ENCODE peak calls at places on chromosomes 11 and 22, in four cellular contexts. H, T, E and K are unnamed samples. For H3K4me1, the result is how much of the 10 kb centered on the place peaks cover.

GRCh38 chr22:48663297-48663696 is 1164.4 kb downstream of the BRD1 start:
- DNase-seq in T (no peak), E (no peak), H (no peak), K (no peak)

GRCh38 chr22:25051073-25051472 is 98.6 kb downstream of the KIAA1671 start:
- DNase-seq in T (no peak), E (no peak), H (no peak), K (no peak)

GRCh38 chr11:125990244-125990643 is 44.4 kb downstream of the VSIG10L2 start:
- DNase-seq in H (no peak), E (no peak), T (no peak), K (no peak)

GRCh38 chr11:69775163-69775755 is at the start of gene FGF4:
- DNase-seq in H (no peak), T (no peak), E (no peak), K (peak)

GRCh38 chr11:69880803-69881445 is 61.7 kb upstream of the FGF3 start:
- DNase-seq in E (no peak), T (peak), H (no peak), K (no peak)

GRCh38 chr22:36769541-36769940 is 6.4 kb downstream of the IFT27 start:
- DNase-seq in E (no peak), H (no peak), T (peak), K (no peak)

GRCh38 chr11:1052133-1053011 is 15.9 kb upstream of the MUC6 start:
- DNase-seq in E (peak), H (no peak), T (no peak), K (no peak)

GRCh38 chr22:45628508-45628907 is 43.1 kb upstream of the ATXN10 start:
- DNase-seq in E (no peak), T (no peak), H (no peak), K (no peak)

GRCh38 chr11:61279934-61280656 is 15.0 kb downstream of the VWCE start:
- DNase-seq in H (no peak), T (no peak), E (no peak), K (no peak)

GRCh38 chr11:84747871-84748270 is 879.3 kb downstream of the DLG2 start:
- DNase-seq in T (no peak), E (no peak), H (no peak), K (no peak)

GRCh38 chr11:41115066-41115465 is 344.4 kb downstream of the LRRC4C start:
- DNase-seq in T (no peak), H (no peak), E (no peak), K (no peak)

GRCh38 chr11:117815262-117815803 is 9.2 kb downstream of the FXYD2 start:
- DNase-seq in E (peak), T (no peak), H (no peak), K (no peak)

GRCh38 chr11:124402326-124402922 is 3.6 kb upstream of the OR8B3 start:
- DNase-seq in T (no peak), E (peak), H (peak), K (peak)

GRCh38 chr11:80937831-80938230 is 1497.0 kb upstream of the TENM4 start:
- DNase-seq in H (no peak), E (no peak), T (no peak), K (no peak)

GRCh38 chr11:304915-305833 is 2.4 kb upstream of the IFITM2 start:
- DNase-seq in E (peak), T (no peak), H (peak), K (peak)

GRCh38 chr22:17893900-17894299 is 119.6 kb upstream of the BID start:
- DNase-seq in E (no peak), H (no peak), T (no peak), K (no peak)

GRCh38 chr11:128940156-128940555 is 2.5 kb downstream of the TP53AIP1 start:
- DNase-seq in T (no peak), E (no peak), H (no peak), K (no peak)

GRCh38 chr11:64801591-64802369 is 1.2 kb downstream of the MAP4K2 start:
- DNase-seq in H (no peak), E (peak), T (no peak), K (no peak)

GRCh38 chr11:1632053-1632714 is 2.6 kb downstream of the KRTAP5-5 start:
- DNase-seq in H (peak), T (no peak), E (no peak), K (no peak)

GRCh38 chr22:25397616-25398015 is 166.9 kb upstream of the GRK3 start:
- DNase-seq in T (no peak), E (no peak), H (no peak), K (no peak)

GRCh38 chr11:64712430-64713030 is 10.5 kb downstream of the NRXN2 start:
- DNase-seq in H (no peak), E (peak), T (no peak), K (no peak)

GRCh38 chr22:50016308-50016987 is 3.9 kb upstream of the IL17REL start:
- DNase-seq in E (no peak), H (no peak), T (peak), K (no peak)

GRCh38 chr22:48143856-48144255 is 1381.4 kb downstream of the TBC1D22A start:
- DNase-seq in H (no peak), T (no peak), E (no peak), K (no peak)

GRCh38 chr11:61297741-61298140 is 2.6 kb upstream of the VWCE start:
- DNase-seq in T (no peak), H (no peak), E (no peak), K (no peak)

GRCh38 chr22:42222140-42222539 is 48.3 kb downstream of the TCF20 start:
- DNase-seq in T (no peak), E (no peak), H (no peak), K (no peak)

GRCh38 chr11:19951558-19952083 is 208.7 kb downstream of the DBX1 start:
- DNase-seq in H (no peak), T (no peak), E (no peak), K (peak)

GRCh38 chr11:134997652-134998320 is 585.7 kb upstream of the B3GAT1 start:
- DNase-seq in H (no peak), T (no peak), E (no peak), K (no peak)

GRCh38 chr11:73995247-73995646 is 12.6 kb upstream of the UCP2 start:
- DNase-seq in E (no peak), T (no peak), H (no peak), K (no peak)

GRCh38 chr11:10181811-10182210 is 112.2 kb downstream of the SBF2 start:
- DNase-seq in E (no peak), H (no peak), T (no peak), K (no peak)

GRCh38 chr11:96426356-96427103 is 36.7 kb downstream of the JRKL start:
- DNase-seq in T (no peak), H (no peak), E (no peak), K (peak)

GRCh38 chr11:126782810-126783209 is 217.8 kb downstream of the KIRREL3 start:
- DNase-seq in E (no peak), H (no peak), T (no peak), K (no peak)

GRCh38 chr11:94873910-94874575 is 99.3 kb downstream of the CWC15 start:
- DNase-seq in H (no peak), E (peak), T (no peak), K (peak)

GRCh38 chr22:45772726-45773125 is 101.1 kb downstream of the ATXN10 start:
- DNase-seq in T (no peak), E (no peak), H (no peak), K (no peak)

GRCh38 chr11:110069158-110069737 is 23.9 kb upstream of the ZC3H12C start:
- DNase-seq in E (peak), T (no peak), H (no peak), K (peak)

GRCh38 chr11:33828604-33829429 is 54.5 kb upstream of the FBXO3 start:
- DNase-seq in T (no peak), H (peak), E (peak), K (no peak)

GRCh38 chr11:9130297-9130696 is 38.9 kb upstream of the SCUBE2 start:
- DNase-seq in H (no peak), E (no peak), T (no peak), K (no peak)

GRCh38 chr11:106691807-106692365 is 326.4 kb downstream of the GUCY1A2 start:
- DNase-seq in E (no peak), H (no peak), T (no peak), K (peak)

DNA sequence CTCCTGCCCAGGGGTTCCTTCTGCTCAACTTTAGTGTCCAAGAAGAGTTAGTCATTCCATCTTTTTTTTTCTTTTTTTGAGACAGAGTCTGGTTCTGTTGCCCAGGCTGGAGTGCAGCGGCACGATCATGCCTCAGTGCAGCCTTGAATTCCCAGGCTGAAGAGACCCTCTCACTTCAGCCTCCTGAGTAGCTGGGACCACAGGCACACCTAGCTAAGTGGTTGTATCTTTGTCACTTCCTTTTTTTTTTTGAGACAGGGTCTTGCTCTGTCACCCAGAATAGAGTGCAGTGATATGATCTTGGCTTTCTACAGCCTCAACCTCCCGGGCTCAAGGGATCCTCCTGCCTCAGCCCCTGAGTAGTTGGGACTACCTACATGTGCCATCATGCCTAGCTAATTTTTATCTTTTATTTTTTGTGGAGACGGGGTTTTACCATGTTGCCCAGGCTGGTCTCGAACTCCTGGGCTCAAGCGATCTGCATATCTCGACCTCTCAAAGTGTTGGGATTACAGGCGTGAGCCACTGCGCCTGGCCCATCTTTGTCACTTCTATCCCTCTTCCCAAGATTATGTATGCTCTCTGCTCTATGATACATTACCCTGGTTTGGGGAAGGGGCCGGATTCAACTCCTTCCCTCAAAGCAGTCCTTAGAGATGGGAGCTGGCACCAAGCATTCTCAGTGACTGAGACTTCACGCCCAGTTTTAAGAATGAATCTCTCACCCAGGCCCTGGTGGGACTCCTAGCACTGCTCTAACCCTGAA is 10.0 kb downstream of the SSH3 start:
- DNase-seq in E (no peak), H (no peak), T (peak), K (no peak)
- H3K4me3 ChIP-seq in E (no peak), H (no peak), T (no peak), K (no peak)

GRCh38 chr22:21725956-21726649 is 9.5 kb downstream of the YPEL1 start:
- DNase-seq in H (no peak), E (no peak), T (no peak), K (no peak)

GRCh38 chr22:21727768-21728167 is 7.8 kb downstream of the YPEL1 start:
- DNase-seq in T (no peak), H (no peak), E (no peak), K (no peak)

GRCh38 chr22:21726650-21727049 is 8.9 kb downstream of the YPEL1 start:
- DNase-seq in T (no peak), E (no peak), H (no peak), K (peak)

GRCh38 chr22:21728270-21728669 is 7.3 kb downstream of the YPEL1 start:
- DNase-seq in E (no peak), T (no peak), H (no peak), K (no peak)

DNA sequence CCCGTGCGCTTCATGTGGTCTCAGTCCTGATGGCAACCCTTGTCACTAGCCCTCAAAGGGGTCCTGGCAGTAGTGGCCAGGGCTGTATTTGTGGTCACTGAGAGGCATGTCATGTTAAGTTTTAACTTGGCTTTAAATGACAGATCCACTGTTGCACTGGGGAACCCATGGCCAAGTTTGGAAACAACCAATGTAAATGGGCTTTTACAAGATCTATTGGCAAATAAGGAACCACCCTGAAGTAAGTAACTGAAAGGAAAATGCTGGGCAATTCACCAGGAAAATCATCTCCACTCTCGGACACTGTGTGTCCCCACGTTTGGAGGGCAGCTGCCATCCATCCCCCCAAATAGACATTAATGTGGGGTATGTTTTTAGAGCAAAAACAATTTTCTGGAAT is 8.4 kb downstream of the YPEL1 start:
- DNase-seq in H (no peak), T (no peak), E (no peak), K (no peak)
- H3K4me1 ChIP-seq in H (under half), T (under half), E (under half), K (under half)

GRCh38 chr22:47089796-47090460 is 327.5 kb downstream of the TBC1D22A start:
- DNase-seq in T (peak), H (no peak), E (no peak), K (no peak)
- H3K4me3 ChIP-seq in T (peak), H (no peak), E (no peak), K (no peak)

DNA sequence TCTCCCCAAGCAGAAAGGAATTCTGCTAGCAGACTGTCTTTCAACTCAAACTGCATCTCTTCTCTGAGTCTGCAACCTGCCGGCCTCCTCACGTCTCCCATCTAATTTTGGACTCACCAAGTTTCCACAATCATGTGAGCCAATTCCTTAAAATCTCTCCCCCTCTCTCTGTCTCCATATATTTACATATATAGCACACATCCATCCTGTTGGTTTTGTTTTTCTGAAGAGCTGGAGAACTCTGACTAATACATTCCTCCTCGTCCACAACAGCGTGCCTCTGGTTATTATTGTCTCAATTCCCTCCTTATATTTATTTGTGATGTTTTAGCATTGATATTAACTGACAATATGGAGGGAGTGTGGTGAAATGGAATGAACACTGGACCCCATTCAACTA is 29.6 kb upstream of the FJX1 start:
- DNase-seq in H (no peak), T (no peak), E (no peak), K (no peak)
- H3K4me1 ChIP-seq in H (under half), T (under half), E (under half), K (under half)